ENCODE peak calls at places on chromosomes 6 and 20, in nine cellular contexts. O is T1000; K is Right ventricle myocardium superior; Z is T-helper 1 cell; Q is NCI-H1092; X is right lobe of liver; M is activated naive CD8-positive, alpha-beta T cell treated with anti-CD3 and anti-CD28 coated beads, Interleukin-2, amount 50 U/mL, for 24 hours; V is HCEC 1CT; I is uterus. F is an unnamed sample.

GRCh38 chr6:11814819-11815218 is 36.2 kb upstream of the ADTRP start:
- DNase-seq in Z (no peak), X (no peak), V (no peak), M (no peak), O (no peak), I (no peak), K (no peak), Q (no peak), F (no peak)

GRCh38 chr20:51727872-51728271 is 40.3 kb downstream of the ATP9A start:
- DNase-seq in M (no peak), Z (no peak), K (no peak), I (no peak), Q (no peak), V (no peak), X (no peak), O (no peak), F (no peak)

GRCh38 chr6:151205971-151206600 is 33.7 kb upstream of the AKAP12 start:
- DNase-seq in Z (no peak), O (no peak), X (no peak), M (no peak), V (no peak), Q (no peak), I (no peak), K (no peak), F (peak; percentile 26)

GRCh38 chr20:62009322-62009721 is 56.4 kb downstream of the TAF4 start:
- DNase-seq in Q (no peak), V (no peak), M (no peak), Z (no peak), K (no peak), I (no peak), O (no peak), X (no peak), F (no peak)

GRCh38 chr6:142452993-142453392 is 151.2 kb downstream of the ADGRG6 start:
- DNase-seq in V (no peak), Q (no peak), K (no peak), O (no peak), Z (no peak), I (no peak), X (no peak), M (no peak), F (no peak)

GRCh38 chr6:81750660-81751387 is 1.7 kb downstream of the TENT5A start:
- DNase-seq in O (peak; percentile 7), I (no peak), X (no peak), M (no peak), Q (no peak), Z (no peak), V (no peak), K (no peak), F (no peak)

GRCh38 chr20:60453847-60454246 is 495.6 kb downstream of the CDH26 start:
- DNase-seq in K (no peak), M (no peak), Q (peak; percentile 25), O (no peak), Z (no peak), V (no peak), X (no peak), I (no peak), F (no peak)

GRCh38 chr6:169702640-169703246 is 817 bp downstream of the C6orf120 start:
- DNase-seq in X (no peak), M (peak; percentile 58), I (no peak), K (no peak), O (peak; percentile 33), Q (peak; percentile 43), Z (no peak), V (peak; percentile 5), F (peak; percentile 50)

GRCh38 chr6:125797934-125798444 is 7.2 kb downstream of the NCOA7 start:
- DNase-seq in O (no peak), X (no peak), Q (no peak), Z (no peak), V (no peak), I (no peak), K (no peak), M (no peak), F (no peak)

GRCh38 chr6:33958208-33958862 is 154.5 kb upstream of the MLN start:
- DNase-seq in K (no peak), I (no peak), X (no peak), Z (no peak), V (no peak), Q (no peak), O (no peak), M (peak; percentile 26), F (no peak)

GRCh38 chr6:11096109-11096508 is 2.5 kb downstream of the SMIM13 start:
- DNase-seq in M (no peak), K (no peak), V (peak; percentile 72), Q (no peak), O (peak; percentile 16), X (no peak), Z (no peak), I (no peak), F (peak; percentile 65)

GRCh38 chr6:124917769-124918168 is 44.5 kb upstream of the RNF217 start:
- DNase-seq in Q (no peak), I (no peak), X (no peak), O (no peak), K (no peak), Z (no peak), V (no peak), M (no peak), F (peak; percentile 11)

GRCh38 chr6:163418273-163419029 is 3.9 kb downstream of the QKI start:
- DNase-seq in I (no peak), M (no peak), V (no peak), Z (no peak), K (no peak), X (no peak), Q (no peak), O (no peak), F (no peak)

GRCh38 chr20:32144898-32145662 is 35.6 kb downstream of the TM9SF4 start:
- DNase-seq in V (no peak), Z (no peak), X (no peak), O (no peak), M (no peak), I (no peak), K (no peak), Q (no peak), F (no peak)

GRCh38 chr20:36847009-36847709 is 28.8 kb upstream of the TLDC2 start:
- DNase-seq in I (peak; percentile 93), M (no peak), Z (no peak), K (peak; percentile 86), X (no peak), O (peak; percentile 29), Q (no peak), V (peak; percentile 95), F (peak; percentile 94)

GRCh38 chr6:50707652-50708325 is 5.5 kb upstream of the TFAP2D start:
- DNase-seq in O (no peak), M (no peak), K (peak; percentile 54), V (no peak), Q (no peak), Z (no peak), X (no peak), I (no peak), F (no peak)

GRCh38 chr20:36461600-36462439 is 79.5 kb upstream of the MYL9 start:
- DNase-seq in Q (peak; percentile 22), Z (no peak), I (peak; percentile 61), V (peak; percentile 65), O (no peak), M (peak; percentile 41), K (peak; percentile 84), X (peak; percentile 76), F (peak; percentile 44)

GRCh38 chr6:63458480-63459115 is 113.7 kb upstream of the LOC128125822 start:
- DNase-seq in V (no peak), I (no peak), K (no peak), Q (no peak), Z (no peak), X (no peak), M (no peak), O (no peak), F (no peak)

GRCh38 chr6:44377971-44378370 is 9.5 kb upstream of the CDC5L start:
- DNase-seq in X (no peak), K (no peak), V (no peak), M (no peak), Z (no peak), Q (no peak), I (no peak), O (no peak), F (no peak)

GRCh38 chr20:24581443-24582170 is 112.2 kb downstream of the SYNDIG1 start:
- DNase-seq in Q (no peak), K (no peak), M (no peak), I (no peak), Z (no peak), X (no peak), V (no peak), O (no peak), F (no peak)

GRCh38 chr6:157868835-157869234 is 45.8 kb downstream of the SNX9 start:
- DNase-seq in Z (no peak), O (no peak), V (no peak), X (peak; percentile 36), K (no peak), I (no peak), Q (no peak), M (no peak), F (no peak)

GRCh38 chr6:130167655-130168054 is 55.1 kb downstream of the SAMD3 start:
- DNase-seq in O (no peak), I (no peak), V (peak; percentile 61), Q (no peak), X (no peak), K (no peak), Z (no peak), M (no peak), F (peak; percentile 31)

GRCh38 chr6:14598017-14598864 is 480.7 kb downstream of the CD83 start:
- DNase-seq in O (no peak), Z (no peak), K (no peak), X (no peak), I (no peak), V (no peak), Q (no peak), M (no peak), F (no peak)

GRCh38 chr6:170221753-170222400 is 69.0 kb downstream of the DLL1 start:
- DNase-seq in X (no peak), Z (no peak), V (no peak), O (no peak), I (no peak), M (no peak), K (no peak), Q (no peak), F (no peak)

GRCh38 chr6:137213813-137214212 is 5.4 kb downstream of the IFNGR1 start:
- DNase-seq in V (no peak), M (no peak), Q (no peak), Z (no peak), K (no peak), O (no peak), X (no peak), I (no peak), F (no peak)

GRCh38 chr20:2026514-2026913 is 32.7 kb upstream of the PDYN start:
- DNase-seq in M (no peak), K (no peak), O (no peak), Z (no peak), I (no peak), V (no peak), Q (no peak), X (no peak), F (no peak)

GRCh38 chr6:403659-404655 is 12.4 kb downstream of the IRF4 start:
- DNase-seq in V (no peak), X (no peak), M (peak; percentile 66), K (no peak), Z (no peak), Q (no peak), O (no peak), I (no peak), F (no peak)

GRCh38 chr6:24930386-24930785 is 5.4 kb downstream of the RIPOR2 start:
- DNase-seq in Q (no peak), X (no peak), O (no peak), V (no peak), K (no peak), I (peak; percentile 54), Z (no peak), M (no peak), F (peak; percentile 35)

GRCh38 chr20:44596010-44596409 is 13.6 kb downstream of the PKIG start:
- DNase-seq in M (no peak), K (no peak), Q (no peak), O (no peak), Z (no peak), V (no peak), X (no peak), I (no peak), F (no peak)

GRCh38 chr20:24777746-24778145 is 171.3 kb upstream of the CST7 start:
- DNase-seq in I (no peak), V (no peak), O (no peak), Z (no peak), M (no peak), X (no peak), K (no peak), Q (no peak), F (no peak)

GRCh38 chr6:148343383-148343782 is 745 bp downstream of the SASH1 start:
- DNase-seq in Z (no peak), V (peak; percentile 7), O (no peak), I (no peak), M (no peak), X (no peak), Q (no peak), K (no peak), F (no peak)

F was measured in foreskin fibroblast.